ENCODE peak calls at places on chromosomes 16 and 17, in five cellular contexts. C, V, A, Y and T are unnamed samples.

GRCh38 chr17:45823598-45823997 is 21.1 kb upstream of the SPPL2C start:
- DNase-seq in C (no peak), V (no peak), A (no peak), Y (no peak), T (no peak)

GRCh38 chr16:15961060-15961511 is 11.7 kb downstream of the ABCC1 start:
- DNase-seq in C (peak), V (no peak), A (no peak), Y (peak), T (no peak)

GRCh38 chr17:50508573-50509460 is 578 bp downstream of the MYCBPAP start:
- DNase-seq in C (no peak), V (no peak), A (no peak), Y (no peak), T (no peak)

GRCh38 chr16:11084484-11085024 is 140.2 kb downstream of the CLEC16A start:
- DNase-seq in C (no peak), V (peak), A (peak), Y (no peak), T (peak)

GRCh38 chr16:31090540-31090939 is 1.8 kb upstream of the PRSS53 start:
- DNase-seq in C (no peak), V (no peak), A (peak), Y (no peak), T (no peak)

GRCh38 chr17:81825841-81826471 is 7.1 kb downstream of the MCRIP1 start:
- DNase-seq in C (no peak), V (no peak), A (no peak), Y (no peak), T (no peak)

GRCh38 chr17:39963826-39964225 is 1.0 kb downstream of the GSDMA start:
- DNase-seq in C (no peak), V (no peak), A (peak), Y (no peak), T (no peak)

GRCh38 chr16:51592013-51592501 is 441.0 kb upstream of the SALL1 start:
- DNase-seq in C (peak), V (no peak), A (peak), Y (no peak), T (peak)

GRCh38 chr17:78238823-78239488 is 7.5 kb downstream of the TMEM235 start:
- DNase-seq in C (no peak), V (no peak), A (no peak), Y (no peak), T (no peak)

GRCh38 chr17:48025904-48026502 is 11.6 kb downstream of the COPZ2 start:
- DNase-seq in C (peak), V (peak), A (peak), Y (no peak), T (no peak)

GRCh38 chr17:70202840-70203239 is 33.5 kb downstream of the KCNJ2 start:
- DNase-seq in C (no peak), V (no peak), A (no peak), Y (no peak), T (no peak)

GRCh38 chr16:3095869-3096268 is 3.2 kb downstream of the ZSCAN10 start:
- DNase-seq in C (peak), V (no peak), A (no peak), Y (peak), T (no peak)

GRCh38 chr16:84361546-84361945 is 6.8 kb upstream of the ATP2C2 start:
- DNase-seq in C (no peak), V (no peak), A (peak), Y (no peak), T (peak)

GRCh38 chr17:58329035-58329807 is 626 bp upstream of the TSPOAP1 start:
- DNase-seq in C (peak), V (no peak), A (no peak), Y (peak), T (no peak)

GRCh38 chr16:391885-392335 is 5.1 kb upstream of the NME4 start:
- DNase-seq in C (peak), V (peak), A (peak), Y (no peak), T (peak)

GRCh38 chr17:3710951-3711383 is 12.7 kb upstream of the HASPIN start:
- DNase-seq in C (peak), V (no peak), A (peak), Y (no peak), T (no peak)

GRCh38 chr16:69830534-69831211 is 68.5 kb downstream of the WWP2 start:
- DNase-seq in C (peak), V (no peak), A (peak), Y (no peak), T (peak)

GRCh38 chr17:68790931-68791330 is 164.3 kb downstream of the ABCA8 start:
- DNase-seq in C (no peak), V (peak), A (no peak), Y (no peak), T (no peak)

GRCh38 chr16:81609323-81609892 is 164.8 kb downstream of the CMIP start:
- DNase-seq in C (no peak), V (no peak), A (no peak), Y (no peak), T (no peak)

GRCh38 chr17:7650509-7651096 is at the start of gene ATP1B2:
- DNase-seq in C (peak), V (peak), A (no peak), Y (peak), T (no peak)

GRCh38 chr17:49513616-49514373 is 18.7 kb downstream of the NGFR start:
- DNase-seq in C (no peak), V (peak), A (no peak), Y (no peak), T (no peak)

GRCh38 chr17:18966831-18967624 is 15.1 kb downstream of the SLC5A10 start:
- DNase-seq in C (peak), V (no peak), A (no peak), Y (peak), T (no peak)

GRCh38 chr17:80659651-80660050 is 115.0 kb downstream of the RPTOR start:
- DNase-seq in C (no peak), V (no peak), A (no peak), Y (no peak), T (no peak)

GRCh38 chr17:77455111-77455877 is 314.5 kb downstream of the SEC14L1 start:
- DNase-seq in C (no peak), V (no peak), A (no peak), Y (no peak), T (no peak)

GRCh38 chr17:77735051-77735340 is 223.5 kb upstream of the TNRC6C start:
- DNase-seq in C (no peak), V (no peak), A (no peak), Y (no peak), T (no peak)

GRCh38 chr17:54426287-54426886 is 474.3 kb upstream of the TOM1L1 start:
- DNase-seq in C (no peak), V (no peak), A (peak), Y (no peak), T (no peak)

GRCh38 chr17:48951572-48951971 is 6.9 kb upstream of the SNF8 start:
- DNase-seq in C (no peak), V (no peak), A (no peak), Y (no peak), T (no peak)

GRCh38 chr16:85205747-85206471 is 93.6 kb upstream of the CIBAR2 start:
- DNase-seq in C (peak), V (peak), A (no peak), Y (no peak), T (no peak)

GRCh38 chr17:13484020-13484419 is 117.7 kb downstream of the HS3ST3A1 start:
- DNase-seq in C (no peak), V (no peak), A (no peak), Y (no peak), T (no peak)